ENCODE peak calls at places on chromosome 20, in seven cellular contexts. One of them, this sample, is unnamed.

GRCh38 chr20:33656783-33657703 is 5.1 kb upstream of the C20orf144 start:
- DNase-seq in stomach: no peak
- DNase-seq in vagina: no peak
- DNase-seq in HCT116: no peak
- DNase-seq in sigmoid colon: peak; percentile 53
- DNase-seq in GM12891: no peak
- DNase-seq in endothelial cell of umbilical vein: no peak
- DNase-seq in this sample: no peak

GRCh38 chr20:44586289-44586911 is 4.0 kb downstream of the PKIG start:
- DNase-seq in stomach: no peak
- DNase-seq in vagina: no peak
- DNase-seq in HCT116: no peak
- DNase-seq in sigmoid colon: no peak
- DNase-seq in GM12891: no peak
- DNase-seq in endothelial cell of umbilical vein: peak; percentile 30
- DNase-seq in this sample: peak; percentile 33

GRCh38 chr20:50514035-50514337 is 3.8 kb downstream of the PTPN1 start:
- DNase-seq in stomach: no peak
- DNase-seq in vagina: no peak
- DNase-seq in HCT116: no peak
- DNase-seq in sigmoid colon: no peak
- DNase-seq in GM12891: no peak
- DNase-seq in endothelial cell of umbilical vein: no peak
- DNase-seq in this sample: no peak

GRCh38 chr20:40414843-40415615 is 274.0 kb downstream of the MAFB start:
- DNase-seq in stomach: peak; percentile 36
- DNase-seq in vagina: no peak
- DNase-seq in HCT116: no peak
- DNase-seq in sigmoid colon: no peak
- DNase-seq in GM12891: no peak
- DNase-seq in endothelial cell of umbilical vein: no peak
- DNase-seq in this sample: no peak

GRCh38 chr20:58331961-58332551 is 22.5 kb downstream of the RAB22A start:
- DNase-seq in stomach: no peak
- DNase-seq in vagina: no peak
- DNase-seq in HCT116: no peak
- DNase-seq in sigmoid colon: no peak
- DNase-seq in GM12891: no peak
- DNase-seq in endothelial cell of umbilical vein: no peak
- DNase-seq in this sample: no peak

GRCh38 chr20:9241232-9241692 is 172.4 kb downstream of the PLCB4 start:
- DNase-seq in stomach: no peak
- DNase-seq in vagina: no peak
- DNase-seq in HCT116: peak; percentile 47
- DNase-seq in sigmoid colon: no peak
- DNase-seq in GM12891: no peak
- DNase-seq in endothelial cell of umbilical vein: peak; percentile 66
- DNase-seq in this sample: no peak

GRCh38 chr20:49657118-49657901 is 56.4 kb downstream of the B4GALT5 start:
- DNase-seq in stomach: no peak
- DNase-seq in vagina: no peak
- DNase-seq in HCT116: no peak
- DNase-seq in sigmoid colon: no peak
- DNase-seq in GM12891: no peak
- DNase-seq in endothelial cell of umbilical vein: no peak
- DNase-seq in this sample: no peak

GRCh38 chr20:19757487-19757972 is 528 bp upstream of the RIN2 start:
- DNase-seq in stomach: peak; percentile 84
- DNase-seq in vagina: no peak
- DNase-seq in HCT116: no peak
- DNase-seq in sigmoid colon: peak; percentile 94
- DNase-seq in GM12891: no peak
- DNase-seq in endothelial cell of umbilical vein: peak; percentile 80
- DNase-seq in this sample: no peak

GRCh38 chr20:47591231-47591630 is 89.5 kb downstream of the NCOA3 start:
- DNase-seq in stomach: no peak
- DNase-seq in vagina: no peak
- DNase-seq in HCT116: no peak
- DNase-seq in sigmoid colon: no peak
- DNase-seq in GM12891: no peak
- DNase-seq in endothelial cell of umbilical vein: no peak
- DNase-seq in this sample: no peak

GRCh38 chr20:34720266-34720665 is 16.1 kb downstream of the TP53INP2 start:
- DNase-seq in stomach: no peak
- DNase-seq in vagina: no peak
- DNase-seq in HCT116: no peak
- DNase-seq in sigmoid colon: no peak
- DNase-seq in GM12891: no peak
- DNase-seq in endothelial cell of umbilical vein: no peak
- DNase-seq in this sample: no peak

GRCh38 chr20:40844285-40844684 is 155.2 kb upstream of the MAFB start:
- DNase-seq in stomach: no peak
- DNase-seq in vagina: no peak
- DNase-seq in HCT116: no peak
- DNase-seq in sigmoid colon: no peak
- DNase-seq in GM12891: no peak
- DNase-seq in endothelial cell of umbilical vein: no peak
- DNase-seq in this sample: no peak

GRCh38 chr20:14536738-14537137 is 199.3 kb upstream of the FLRT3 start:
- DNase-seq in stomach: no peak
- DNase-seq in vagina: no peak
- DNase-seq in HCT116: no peak
- DNase-seq in sigmoid colon: no peak
- DNase-seq in GM12891: no peak
- DNase-seq in endothelial cell of umbilical vein: no peak
- DNase-seq in this sample: no peak

GRCh38 chr20:47167846-47168245 is 188.7 kb downstream of the ZMYND8 start:
- DNase-seq in stomach: no peak
- DNase-seq in vagina: no peak
- DNase-seq in HCT116: no peak
- DNase-seq in sigmoid colon: peak; percentile 53
- DNase-seq in GM12891: no peak
- DNase-seq in endothelial cell of umbilical vein: no peak
- DNase-seq in this sample: no peak

DNA sequence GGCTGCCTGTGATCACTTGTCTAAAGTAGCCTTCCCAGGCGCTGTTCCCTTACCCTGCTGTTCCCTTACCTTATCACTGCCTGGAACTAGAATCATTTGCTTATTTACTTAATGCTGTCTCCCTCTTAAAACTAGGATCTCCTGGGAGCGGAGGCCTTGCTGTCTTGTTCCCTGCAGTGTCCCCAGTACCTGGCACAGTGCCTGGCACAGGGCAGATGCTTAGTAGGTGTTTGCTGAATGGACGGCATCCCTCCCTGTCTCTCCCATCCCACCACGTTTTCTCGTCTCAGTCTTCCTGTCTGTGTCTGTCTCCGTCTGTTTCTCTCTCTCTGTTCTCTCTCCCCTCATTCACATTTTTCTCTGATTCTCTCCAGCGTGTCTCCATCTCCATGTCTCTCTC is 99.9 kb upstream of the MYL9 start:
- DNase-seq in stomach: no peak
- DNase-seq in vagina: no peak
- DNase-seq in HCT116: no peak
- DNase-seq in sigmoid colon: no peak
- DNase-seq in GM12891: no peak
- DNase-seq in endothelial cell of umbilical vein: no peak
- DNase-seq in this sample: no peak
- TF ChIP-seq POLR2AphosphoS5 in stomach: no peak
- TF ChIP-seq POLR2AphosphoS5 in vagina: no peak
- TF ChIP-seq POLR2AphosphoS5 in HCT116: no peak
- TF ChIP-seq POLR2AphosphoS5 in sigmoid colon: no peak
- TF ChIP-seq POLR2AphosphoS5 in GM12891: no peak
- TF ChIP-seq POLR2AphosphoS5 in endothelial cell of umbilical vein: no peak
- TF ChIP-seq POLR2AphosphoS5 in this sample: no peak

GRCh38 chr20:62308102-62308822 is 5.5 kb downstream of the ADRM1 start:
- DNase-seq in stomach: no peak
- DNase-seq in vagina: no peak
- DNase-seq in HCT116: no peak
- DNase-seq in sigmoid colon: no peak
- DNase-seq in GM12891: no peak
- DNase-seq in endothelial cell of umbilical vein: no peak
- DNase-seq in this sample: no peak

GRCh38 chr20:62310757-62311121 is 7.9 kb downstream of the ADRM1 start:
- DNase-seq in stomach: no peak
- DNase-seq in vagina: no peak
- DNase-seq in HCT116: no peak
- DNase-seq in sigmoid colon: no peak
- DNase-seq in GM12891: no peak
- DNase-seq in endothelial cell of umbilical vein: no peak
- DNase-seq in this sample: no peak

GRCh38 chr20:62311150-62311549 is 8.4 kb downstream of the ADRM1 start:
- DNase-seq in stomach: no peak
- DNase-seq in vagina: no peak
- DNase-seq in HCT116: no peak
- DNase-seq in sigmoid colon: no peak
- DNase-seq in GM12891: no peak
- DNase-seq in endothelial cell of umbilical vein: no peak
- DNase-seq in this sample: no peak

GRCh38 chr20:62309947-62310756 is 7.4 kb downstream of the ADRM1 start:
- DNase-seq in stomach: no peak
- DNase-seq in vagina: no peak
- DNase-seq in HCT116: no peak
- DNase-seq in sigmoid colon: no peak
- DNase-seq in GM12891: no peak
- DNase-seq in endothelial cell of umbilical vein: no peak
- DNase-seq in this sample: no peak

DNA sequence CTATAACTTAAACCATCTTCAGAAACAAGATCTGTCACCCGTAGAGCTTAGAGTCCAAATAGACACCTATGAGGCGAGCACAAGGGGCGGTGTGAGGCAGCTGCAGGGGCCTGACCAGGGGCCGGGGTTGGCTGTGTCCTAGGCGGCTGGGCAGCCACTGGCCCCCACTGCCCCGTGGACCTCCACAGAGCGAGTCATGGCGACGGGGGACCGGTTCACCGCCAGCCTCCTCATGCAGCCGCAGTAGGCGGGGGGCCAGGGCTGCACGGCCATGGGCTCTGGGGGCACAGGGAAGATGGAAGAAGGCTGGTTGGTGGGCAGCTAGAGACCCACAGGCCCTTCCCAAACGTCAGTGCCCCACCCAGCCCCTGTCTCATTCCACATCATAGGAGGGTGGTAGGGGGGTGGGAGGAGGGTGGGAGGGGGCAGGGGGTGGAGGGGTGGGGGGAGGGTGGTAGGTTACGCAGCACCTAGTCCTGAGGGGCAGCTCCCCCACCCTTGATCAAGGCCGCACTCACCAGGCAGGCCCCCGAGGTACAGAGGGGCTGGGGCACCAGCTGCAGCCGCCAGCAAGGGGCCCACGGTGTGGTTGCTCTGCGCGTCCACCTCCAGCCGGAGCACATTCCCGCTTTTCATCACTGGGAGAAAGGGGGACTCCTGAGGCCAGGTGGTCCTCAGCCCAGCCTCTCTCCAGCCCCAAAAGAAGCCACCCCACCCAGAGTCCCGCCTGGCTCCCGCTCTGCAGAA is 6.6 kb downstream of the ADRM1 start:
- DNase-seq in stomach: no peak
- DNase-seq in vagina: no peak
- DNase-seq in HCT116: no peak
- DNase-seq in sigmoid colon: no peak
- DNase-seq in GM12891: no peak
- DNase-seq in endothelial cell of umbilical vein: no peak
- DNase-seq in this sample: no peak
- TF ChIP-seq POLR2A in stomach: no peak
- TF ChIP-seq POLR2A in vagina: no peak
- TF ChIP-seq POLR2A in HCT116: no peak
- TF ChIP-seq POLR2A in sigmoid colon: no peak
- TF ChIP-seq POLR2A in GM12891: peak; percentile 47
- TF ChIP-seq POLR2A in endothelial cell of umbilical vein: peak; percentile 19
- TF ChIP-seq POLR2A in this sample: no peak

GRCh38 chr20:1165941-1166340 is 18.8 kb downstream of the TMEM74B start:
- DNase-seq in stomach: no peak
- DNase-seq in vagina: no peak
- DNase-seq in HCT116: no peak
- DNase-seq in sigmoid colon: no peak
- DNase-seq in GM12891: no peak
- DNase-seq in endothelial cell of umbilical vein: no peak
- DNase-seq in this sample: no peak
- TF ChIP-seq POLR2AphosphoS5 in stomach: no peak
- TF ChIP-seq POLR2AphosphoS5 in vagina: no peak
- TF ChIP-seq POLR2AphosphoS5 in HCT116: no peak
- TF ChIP-seq POLR2AphosphoS5 in sigmoid colon: no peak
- TF ChIP-seq POLR2AphosphoS5 in GM12891: no peak
- TF ChIP-seq POLR2AphosphoS5 in endothelial cell of umbilical vein: no peak
- TF ChIP-seq POLR2AphosphoS5 in this sample: no peak

GRCh38 chr20:23606652-23607049 is 934 bp upstream of the CST9 start:
- DNase-seq in stomach: peak; percentile 78
- DNase-seq in vagina: no peak
- DNase-seq in HCT116: peak; percentile 54
- DNase-seq in sigmoid colon: peak; percentile 89
- DNase-seq in GM12891: peak; percentile 75
- DNase-seq in endothelial cell of umbilical vein: peak; percentile 67
- DNase-seq in this sample: peak; percentile 66
- TF ChIP-seq POLR2A in stomach: no peak
- TF ChIP-seq POLR2A in vagina: no peak
- TF ChIP-seq POLR2A in HCT116: no peak
- TF ChIP-seq POLR2A in sigmoid colon: no peak
- TF ChIP-seq POLR2A in GM12891: no peak
- TF ChIP-seq POLR2A in endothelial cell of umbilical vein: no peak
- TF ChIP-seq POLR2A in this sample: no peak

GRCh38 chr20:43541214-43541613 is 17.6 kb upstream of the SGK2 start:
- DNase-seq in stomach: no peak
- DNase-seq in vagina: no peak
- DNase-seq in HCT116: no peak
- DNase-seq in sigmoid colon: no peak
- DNase-seq in GM12891: no peak
- DNase-seq in endothelial cell of umbilical vein: no peak
- DNase-seq in this sample: no peak

GRCh38 chr20:43542674-43543073 is 16.2 kb upstream of the SGK2 start:
- DNase-seq in stomach: no peak
- DNase-seq in vagina: no peak
- DNase-seq in HCT116: no peak
- DNase-seq in sigmoid colon: no peak
- DNase-seq in GM12891: no peak
- DNase-seq in endothelial cell of umbilical vein: no peak
- DNase-seq in this sample: no peak

GRCh38 chr20:43540673-43541060 is 18.2 kb upstream of the SGK2 start:
- DNase-seq in stomach: peak; percentile 9
- DNase-seq in vagina: no peak
- DNase-seq in HCT116: no peak
- DNase-seq in sigmoid colon: no peak
- DNase-seq in GM12891: no peak
- DNase-seq in endothelial cell of umbilical vein: no peak
- DNase-seq in this sample: no peak

GRCh38 chr20:43544501-43544900 is 14.3 kb upstream of the SGK2 start:
- DNase-seq in stomach: no peak
- DNase-seq in vagina: no peak
- DNase-seq in HCT116: no peak
- DNase-seq in sigmoid colon: no peak
- DNase-seq in GM12891: no peak
- DNase-seq in endothelial cell of umbilical vein: no peak
- DNase-seq in this sample: no peak

DNA sequence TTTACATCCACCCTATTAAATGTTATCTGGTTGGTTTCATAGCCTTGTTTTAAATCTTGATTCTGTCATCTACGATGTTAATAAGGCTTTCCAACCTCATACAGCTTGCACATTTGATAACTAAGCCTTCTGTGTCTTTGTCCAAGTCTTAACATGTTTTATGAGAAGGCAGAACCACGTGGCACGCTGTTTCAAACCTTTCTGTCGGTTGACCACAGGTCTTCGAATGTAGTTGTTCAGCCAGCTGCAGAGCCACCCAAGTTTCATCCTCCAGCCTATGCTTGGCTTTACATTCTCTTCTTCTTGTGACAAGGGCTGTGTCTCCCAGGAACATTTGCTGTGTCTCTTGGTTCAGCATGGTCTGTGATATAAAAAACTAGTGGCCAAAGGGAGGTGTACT is 15.7 kb upstream of the SGK2 start:
- DNase-seq in stomach: no peak
- DNase-seq in vagina: no peak
- DNase-seq in HCT116: no peak
- DNase-seq in sigmoid colon: no peak
- DNase-seq in GM12891: no peak
- DNase-seq in endothelial cell of umbilical vein: no peak
- DNase-seq in this sample: no peak
- TF ChIP-seq POLR2AphosphoS5 in stomach: no peak
- TF ChIP-seq POLR2AphosphoS5 in vagina: no peak
- TF ChIP-seq POLR2AphosphoS5 in HCT116: no peak
- TF ChIP-seq POLR2AphosphoS5 in sigmoid colon: no peak
- TF ChIP-seq POLR2AphosphoS5 in GM12891: no peak
- TF ChIP-seq POLR2AphosphoS5 in endothelial cell of umbilical vein: no peak
- TF ChIP-seq POLR2AphosphoS5 in this sample: no peak

This sample was measured in GM12892.